ENCODE peak calls at places on chromosomes 11 and 22, in seven cellular contexts. U is GM12891, A is GM12878, T is H1, P is HepG2, L is K562, I is SK-N-SH. H is an unnamed sample.

GRCh38 chr22:19568337-19569311 is 44.4 kb upstream of the CLDN5 start:
- DNase-seq in L (no peak), P (no peak), T (no peak), U (no peak), A (no peak), I (no peak), H (no peak)

GRCh38 chr11:44862546-44863101 is 88.1 kb downstream of the TP53I11 start:
- DNase-seq in I (no peak), L (no peak), P (no peak), T (no peak), U (no peak), A (no peak), H (no peak)

GRCh38 chr11:45079943-45080719 is 66.3 kb upstream of the PRDM11 start:
- DNase-seq in I (no peak), T (no peak), P (no peak), A (no peak), L (no peak), U (peak), H (peak)

GRCh38 chr11:30914143-30914762 is 328.1 kb upstream of the MPPED2 start:
- DNase-seq in I (peak), P (peak), U (no peak), T (peak), A (no peak), L (no peak), H (peak)

GRCh38 chr11:14443642-14444041 is 56.0 kb downstream of the COPB1 start:
- DNase-seq in L (no peak), I (peak), P (peak), T (no peak), U (no peak), A (no peak), H (no peak)

GRCh38 chr11:72451836-72452376 is 17.6 kb upstream of the CLPB start:
- DNase-seq in A (no peak), U (no peak), L (no peak), P (no peak), I (no peak), T (no peak), H (no peak)

GRCh38 chr11:117823941-117824420 is 563 bp downstream of the FXYD2 start:
- DNase-seq in U (no peak), P (no peak), T (no peak), L (no peak), I (no peak), A (no peak), H (no peak)

GRCh38 chr22:44955102-44955501 is 54.7 kb downstream of the PHF21B start:
- DNase-seq in P (no peak), A (peak), U (no peak), L (no peak), T (no peak), I (no peak), H (no peak)

GRCh38 chr11:131481317-131481716 is 110.9 kb downstream of the NTM start:
- DNase-seq in L (no peak), A (no peak), I (no peak), T (no peak), P (no peak), U (no peak), H (no peak)

GRCh38 chr11:133947298-133947905 is 9.4 kb downstream of the IGSF9B start:
- DNase-seq in A (no peak), U (no peak), L (peak), P (peak), T (no peak), I (peak), H (peak)
- TF ChIP-seq TAF1 in A (no peak), U (no peak), L (no peak), P (no peak), T (no peak), I (no peak), H (no peak)

GRCh38 chr22:46040471-46041465 is 63.8 kb upstream of the WNT7B start:
- DNase-seq in I (no peak), L (no peak), P (no peak), A (no peak), T (no peak), U (no peak), H (no peak)
- TF ChIP-seq TAF1 in I (no peak), L (no peak), P (no peak), A (no peak), T (no peak), U (no peak), H (no peak)

GRCh38 chr11:79592441-79593223 is 151.8 kb upstream of the TENM4 start:
- DNase-seq in U (no peak), L (no peak), I (no peak), P (no peak), T (no peak), A (no peak), H (no peak)
- TF ChIP-seq TAF1 in U (no peak), L (no peak), I (no peak), P (no peak), T (no peak), A (no peak), H (no peak)

GRCh38 chr11:48683226-48683720 is 194.7 kb downstream of the OR4A47 start:
- DNase-seq in L (no peak), A (no peak), P (no peak), T (no peak), I (no peak), U (no peak), H (no peak)
- TF ChIP-seq TAF1 in L (no peak), A (no peak), P (no peak), T (no peak), I (no peak), U (no peak), H (no peak)

DNA sequence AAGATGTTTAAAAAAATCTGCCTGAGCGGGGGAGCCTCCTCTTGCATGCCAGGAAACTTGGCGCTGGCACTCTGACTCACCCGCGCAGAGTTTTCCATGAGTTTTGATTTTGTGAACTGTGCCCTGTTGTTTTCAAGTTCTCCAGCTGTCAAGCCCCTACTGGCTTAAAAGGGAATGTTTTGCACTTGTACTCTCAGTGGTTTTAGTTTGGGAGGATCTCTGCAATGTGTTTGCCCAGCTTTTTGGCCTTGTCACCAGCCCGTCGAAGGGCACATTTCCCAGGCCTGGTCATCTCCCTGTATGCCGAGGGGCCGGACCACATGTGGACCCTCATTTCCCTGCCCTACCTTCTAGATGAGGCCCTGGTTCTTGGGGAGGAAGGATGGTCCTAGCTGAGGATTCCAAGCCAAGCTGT is 12.2 kb downstream of the MRGPRF start:
- DNase-seq in T (no peak), P (peak), I (peak), L (no peak), A (no peak), U (no peak), H (peak)
- TF ChIP-seq TAF1 in T (no peak), P (no peak), I (no peak), L (no peak), A (no peak), U (no peak), H (no peak)

GRCh38 chr11:69443138-69443967 is 38.1 kb upstream of the LINC01488 start:
- DNase-seq in I (peak), P (no peak), L (peak), U (peak), T (peak), A (peak), H (peak)

GRCh38 chr11:69443968-69444364 is 37.5 kb upstream of the LINC01488 start:
- DNase-seq in T (no peak), U (no peak), L (no peak), I (no peak), P (no peak), A (no peak), H (no peak)

GRCh38 chr11:69446108-69446507 is 35.4 kb upstream of the LINC01488 start:
- DNase-seq in U (no peak), T (no peak), I (no peak), A (no peak), L (no peak), P (no peak), H (no peak)

GRCh38 chr11:69445131-69445470 is 36.4 kb upstream of the LINC01488 start:
- DNase-seq in A (no peak), T (no peak), U (no peak), L (no peak), P (no peak), I (no peak), H (no peak)

DNA sequence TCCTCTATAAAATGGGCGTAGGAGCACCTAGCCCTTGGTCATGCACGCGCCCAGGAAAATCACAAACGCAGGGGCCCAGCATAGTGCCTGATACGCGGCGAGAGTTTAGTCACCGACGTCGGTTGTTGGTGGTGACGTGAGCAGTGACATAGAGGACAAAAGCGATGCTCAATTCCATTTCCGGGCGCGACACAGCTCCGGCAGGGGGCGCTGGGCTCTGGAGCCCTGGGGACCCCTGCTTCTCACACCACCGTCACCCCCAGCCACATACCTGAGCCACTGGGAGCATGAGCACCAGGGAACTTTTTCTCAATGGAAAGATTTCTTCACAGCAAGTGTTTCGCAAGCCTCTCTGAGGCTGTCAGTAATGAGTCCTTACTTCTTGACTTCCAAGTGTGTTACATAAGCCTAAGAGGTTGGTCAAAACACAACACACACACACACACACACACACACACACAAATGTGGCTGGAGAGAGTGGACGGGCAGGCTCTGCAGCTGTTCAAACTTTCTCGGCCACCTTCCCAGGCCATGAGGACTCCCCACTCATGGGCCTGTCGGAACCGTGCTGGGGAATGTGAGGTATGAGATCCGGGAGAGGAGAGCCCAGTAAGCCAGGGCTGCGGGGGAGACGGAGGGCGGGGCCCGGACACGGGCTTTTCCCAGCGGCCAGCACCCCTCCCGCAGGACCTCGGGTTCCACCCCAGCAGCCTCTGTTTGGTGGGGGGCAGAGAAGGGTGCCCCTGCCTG is 36.9 kb upstream of the LINC01488 start:
- DNase-seq in T (no peak), I (no peak), U (no peak), A (no peak), P (peak), L (peak), H (no peak)
- TF ChIP-seq TAF1 in T (no peak), I (no peak), U (no peak), A (no peak), P (no peak), L (peak), H (no peak)

GRCh38 chr11:76837696-76838421 is 22.9 kb upstream of the ACER3 start:
- DNase-seq in L (no peak), I (no peak), U (no peak), T (no peak), A (no peak), P (no peak), H (no peak)
- TF ChIP-seq TAF1 in L (no peak), I (no peak), U (no peak), T (no peak), A (no peak), P (no peak), H (no peak)

GRCh38 chr11:429391-429790 is 12.4 kb downstream of the ANO9 start:
- DNase-seq in T (no peak), U (no peak), I (peak), L (no peak), A (no peak), P (no peak), H (no peak)
- TF ChIP-seq TAF1 in T (no peak), U (no peak), I (no peak), L (no peak), A (no peak), P (no peak), H (no peak)

DNA sequence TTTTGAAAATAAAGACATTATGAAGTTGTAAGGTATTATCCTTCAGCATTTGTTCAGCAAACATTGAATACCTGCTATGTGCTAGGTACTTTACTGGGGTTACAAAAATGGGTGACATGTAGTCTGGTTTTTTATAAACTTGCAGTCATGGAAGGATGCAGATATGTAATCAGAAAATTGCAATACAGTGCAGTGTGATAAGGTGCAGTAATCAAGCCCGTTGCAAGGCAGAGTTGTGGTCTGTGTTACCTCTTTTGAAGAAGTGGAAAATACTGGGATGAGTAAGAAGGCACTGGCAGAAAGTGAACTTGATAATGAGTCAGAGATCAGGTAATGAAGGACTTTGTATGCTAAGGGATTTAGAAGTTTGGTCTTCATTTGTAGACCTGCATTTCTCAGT is 8.1 kb downstream of the FBXO7 start:
- DNase-seq in A (peak), P (no peak), L (no peak), U (no peak), I (no peak), T (no peak), H (no peak)
- TF ChIP-seq TAF1 in A (no peak), P (no peak), L (no peak), U (no peak), I (no peak), T (no peak), H (no peak)

H was measured in GM12892.